ENCODE peak calls at places on chromosomes 7 and 10, in four cellular contexts. One of them, this sample, is unnamed.

GRCh38 chr7:26036092-26036491 is 115.9 kb upstream of the NFE2L3 start:
- DNase-seq in glutamatergic neuron: no peak
- DNase-seq in activated CD8-positive, alpha-beta memory T cell treated with anti-CD3 and anti-CD28 coated beads for 24 hours: no peak
- DNase-seq in stimulated activated CD4-positive, alpha-beta T cell treated with anti-CD3 and anti-CD28 coated beads, Interleukin-1b, Interleukin-23, amount 100 ng/mL, for 4 hours: no peak
- DNase-seq in this sample: no peak

GRCh38 chr10:73577788-73578187 is 13.4 kb downstream of the USP54 start:
- DNase-seq in activated CD8-positive, alpha-beta memory T cell treated with anti-CD3 and anti-CD28 coated beads for 24 hours: no peak
- DNase-seq in stimulated activated CD4-positive, alpha-beta T cell treated with anti-CD3 and anti-CD28 coated beads, Interleukin-1b, Interleukin-23, amount 100 ng/mL, for 4 hours: no peak
- DNase-seq in glutamatergic neuron: no peak
- DNase-seq in this sample: no peak

GRCh38 chr7:132130497-132130896 is 445.8 kb downstream of the PLXNA4 start:
- DNase-seq in activated CD8-positive, alpha-beta memory T cell treated with anti-CD3 and anti-CD28 coated beads for 24 hours: no peak
- DNase-seq in stimulated activated CD4-positive, alpha-beta T cell treated with anti-CD3 and anti-CD28 coated beads, Interleukin-1b, Interleukin-23, amount 100 ng/mL, for 4 hours: no peak
- DNase-seq in glutamatergic neuron: no peak
- DNase-seq in this sample: no peak

GRCh38 chr10:119655566-119656001 is 4.4 kb downstream of the BAG3 start:
- DNase-seq in stimulated activated CD4-positive, alpha-beta T cell treated with anti-CD3 and anti-CD28 coated beads, Interleukin-1b, Interleukin-23, amount 100 ng/mL, for 4 hours: no peak
- DNase-seq in activated CD8-positive, alpha-beta memory T cell treated with anti-CD3 and anti-CD28 coated beads for 24 hours: no peak
- DNase-seq in glutamatergic neuron: no peak
- DNase-seq in this sample: peak

GRCh38 chr7:36215017-36215621 is 62.1 kb downstream of the EEPD1 start:
- DNase-seq in glutamatergic neuron: no peak
- DNase-seq in activated CD8-positive, alpha-beta memory T cell treated with anti-CD3 and anti-CD28 coated beads for 24 hours: no peak
- DNase-seq in stimulated activated CD4-positive, alpha-beta T cell treated with anti-CD3 and anti-CD28 coated beads, Interleukin-1b, Interleukin-23, amount 100 ng/mL, for 4 hours: no peak
- DNase-seq in this sample: no peak

GRCh38 chr10:34789993-34790506 is 25.0 kb downstream of the PARD3 start:
- DNase-seq in stimulated activated CD4-positive, alpha-beta T cell treated with anti-CD3 and anti-CD28 coated beads, Interleukin-1b, Interleukin-23, amount 100 ng/mL, for 4 hours: no peak
- DNase-seq in activated CD8-positive, alpha-beta memory T cell treated with anti-CD3 and anti-CD28 coated beads for 24 hours: no peak
- DNase-seq in glutamatergic neuron: no peak
- DNase-seq in this sample: no peak

GRCh38 chr10:97762816-97763215 is 9.0 kb downstream of the SFRP5 start:
- DNase-seq in glutamatergic neuron: no peak
- DNase-seq in stimulated activated CD4-positive, alpha-beta T cell treated with anti-CD3 and anti-CD28 coated beads, Interleukin-1b, Interleukin-23, amount 100 ng/mL, for 4 hours: no peak
- DNase-seq in activated CD8-positive, alpha-beta memory T cell treated with anti-CD3 and anti-CD28 coated beads for 24 hours: no peak
- DNase-seq in this sample: no peak

GRCh38 chr7:28629216-28629848 is 217.0 kb downstream of the CREB5 start:
- DNase-seq in glutamatergic neuron: no peak
- DNase-seq in stimulated activated CD4-positive, alpha-beta T cell treated with anti-CD3 and anti-CD28 coated beads, Interleukin-1b, Interleukin-23, amount 100 ng/mL, for 4 hours: no peak
- DNase-seq in activated CD8-positive, alpha-beta memory T cell treated with anti-CD3 and anti-CD28 coated beads for 24 hours: no peak
- DNase-seq in this sample: no peak

GRCh38 chr10:60806951-60807350 is 28.7 kb downstream of the CDK1 start:
- DNase-seq in stimulated activated CD4-positive, alpha-beta T cell treated with anti-CD3 and anti-CD28 coated beads, Interleukin-1b, Interleukin-23, amount 100 ng/mL, for 4 hours: no peak
- DNase-seq in activated CD8-positive, alpha-beta memory T cell treated with anti-CD3 and anti-CD28 coated beads for 24 hours: no peak
- DNase-seq in glutamatergic neuron: no peak
- DNase-seq in this sample: no peak

GRCh38 chr7:14988941-14989340 is 86.4 kb upstream of the DGKB start:
- DNase-seq in stimulated activated CD4-positive, alpha-beta T cell treated with anti-CD3 and anti-CD28 coated beads, Interleukin-1b, Interleukin-23, amount 100 ng/mL, for 4 hours: no peak
- DNase-seq in activated CD8-positive, alpha-beta memory T cell treated with anti-CD3 and anti-CD28 coated beads for 24 hours: no peak
- DNase-seq in glutamatergic neuron: no peak
- DNase-seq in this sample: no peak

GRCh38 chr7:22457471-22457870 is 42.5 kb downstream of the STEAP1B start:
- DNase-seq in stimulated activated CD4-positive, alpha-beta T cell treated with anti-CD3 and anti-CD28 coated beads, Interleukin-1b, Interleukin-23, amount 100 ng/mL, for 4 hours: no peak
- DNase-seq in activated CD8-positive, alpha-beta memory T cell treated with anti-CD3 and anti-CD28 coated beads for 24 hours: no peak
- DNase-seq in glutamatergic neuron: no peak
- DNase-seq in this sample: no peak

GRCh38 chr7:38751416-38751815 is 120.2 kb upstream of the AMPH start:
- DNase-seq in stimulated activated CD4-positive, alpha-beta T cell treated with anti-CD3 and anti-CD28 coated beads, Interleukin-1b, Interleukin-23, amount 100 ng/mL, for 4 hours: no peak
- DNase-seq in glutamatergic neuron: no peak
- DNase-seq in activated CD8-positive, alpha-beta memory T cell treated with anti-CD3 and anti-CD28 coated beads for 24 hours: no peak
- DNase-seq in this sample: no peak

GRCh38 chr10:28677889-28678686 is 767 bp downstream of the BAMBI start:
- DNase-seq in activated CD8-positive, alpha-beta memory T cell treated with anti-CD3 and anti-CD28 coated beads for 24 hours: peak
- DNase-seq in glutamatergic neuron: peak
- DNase-seq in stimulated activated CD4-positive, alpha-beta T cell treated with anti-CD3 and anti-CD28 coated beads, Interleukin-1b, Interleukin-23, amount 100 ng/mL, for 4 hours: peak
- DNase-seq in this sample: no peak

GRCh38 chr10:770975-771374 is 81.5 kb upstream of the DIP2C start:
- DNase-seq in glutamatergic neuron: no peak
- DNase-seq in activated CD8-positive, alpha-beta memory T cell treated with anti-CD3 and anti-CD28 coated beads for 24 hours: no peak
- DNase-seq in stimulated activated CD4-positive, alpha-beta T cell treated with anti-CD3 and anti-CD28 coated beads, Interleukin-1b, Interleukin-23, amount 100 ng/mL, for 4 hours: no peak
- DNase-seq in this sample: no peak

GRCh38 chr7:89495704-89496103 is 658.6 kb upstream of the STEAP1 start:
- DNase-seq in glutamatergic neuron: no peak
- DNase-seq in stimulated activated CD4-positive, alpha-beta T cell treated with anti-CD3 and anti-CD28 coated beads, Interleukin-1b, Interleukin-23, amount 100 ng/mL, for 4 hours: no peak
- DNase-seq in activated CD8-positive, alpha-beta memory T cell treated with anti-CD3 and anti-CD28 coated beads for 24 hours: no peak
- DNase-seq in this sample: no peak

GRCh38 chr7:985915-986741 is 3.1 kb downstream of the CYP2W1 start:
- DNase-seq in stimulated activated CD4-positive, alpha-beta T cell treated with anti-CD3 and anti-CD28 coated beads, Interleukin-1b, Interleukin-23, amount 100 ng/mL, for 4 hours: no peak
- DNase-seq in glutamatergic neuron: no peak
- DNase-seq in activated CD8-positive, alpha-beta memory T cell treated with anti-CD3 and anti-CD28 coated beads for 24 hours: no peak
- DNase-seq in this sample: no peak

GRCh38 chr7:137958593-137959431 is 43.1 kb downstream of the CREB3L2 start:
- DNase-seq in stimulated activated CD4-positive, alpha-beta T cell treated with anti-CD3 and anti-CD28 coated beads, Interleukin-1b, Interleukin-23, amount 100 ng/mL, for 4 hours: no peak
- DNase-seq in activated CD8-positive, alpha-beta memory T cell treated with anti-CD3 and anti-CD28 coated beads for 24 hours: no peak
- DNase-seq in glutamatergic neuron: no peak
- DNase-seq in this sample: no peak

GRCh38 chr10:3886666-3887251 is 101.8 kb upstream of the KLF6 start:
- DNase-seq in activated CD8-positive, alpha-beta memory T cell treated with anti-CD3 and anti-CD28 coated beads for 24 hours: no peak
- DNase-seq in stimulated activated CD4-positive, alpha-beta T cell treated with anti-CD3 and anti-CD28 coated beads, Interleukin-1b, Interleukin-23, amount 100 ng/mL, for 4 hours: no peak
- DNase-seq in glutamatergic neuron: no peak
- DNase-seq in this sample: no peak

GRCh38 chr7:16616542-16616941 is 29.0 kb downstream of the ANKMY2 start:
- DNase-seq in glutamatergic neuron: no peak
- DNase-seq in stimulated activated CD4-positive, alpha-beta T cell treated with anti-CD3 and anti-CD28 coated beads, Interleukin-1b, Interleukin-23, amount 100 ng/mL, for 4 hours: no peak
- DNase-seq in activated CD8-positive, alpha-beta memory T cell treated with anti-CD3 and anti-CD28 coated beads for 24 hours: no peak
- DNase-seq in this sample: no peak

GRCh38 chr10:33325929-33326328 is 8.5 kb downstream of the NRP1 start:
- DNase-seq in stimulated activated CD4-positive, alpha-beta T cell treated with anti-CD3 and anti-CD28 coated beads, Interleukin-1b, Interleukin-23, amount 100 ng/mL, for 4 hours: no peak
- DNase-seq in glutamatergic neuron: no peak
- DNase-seq in activated CD8-positive, alpha-beta memory T cell treated with anti-CD3 and anti-CD28 coated beads for 24 hours: no peak
- DNase-seq in this sample: no peak

GRCh38 chr10:129410688-129411087 is 56.4 kb upstream of the MGMT start:
- DNase-seq in stimulated activated CD4-positive, alpha-beta T cell treated with anti-CD3 and anti-CD28 coated beads, Interleukin-1b, Interleukin-23, amount 100 ng/mL, for 4 hours: no peak
- DNase-seq in activated CD8-positive, alpha-beta memory T cell treated with anti-CD3 and anti-CD28 coated beads for 24 hours: no peak
- DNase-seq in glutamatergic neuron: no peak
- DNase-seq in this sample: no peak

GRCh38 chr7:5491251-5492044 is 67.8 kb upstream of the TNRC18 start:
- DNase-seq in glutamatergic neuron: peak
- DNase-seq in activated CD8-positive, alpha-beta memory T cell treated with anti-CD3 and anti-CD28 coated beads for 24 hours: no peak
- DNase-seq in stimulated activated CD4-positive, alpha-beta T cell treated with anti-CD3 and anti-CD28 coated beads, Interleukin-1b, Interleukin-23, amount 100 ng/mL, for 4 hours: no peak
- DNase-seq in this sample: no peak

GRCh38 chr10:61971016-61971350 is 69.5 kb downstream of the ARID5B start:
- DNase-seq in stimulated activated CD4-positive, alpha-beta T cell treated with anti-CD3 and anti-CD28 coated beads, Interleukin-1b, Interleukin-23, amount 100 ng/mL, for 4 hours: no peak
- DNase-seq in glutamatergic neuron: no peak
- DNase-seq in activated CD8-positive, alpha-beta memory T cell treated with anti-CD3 and anti-CD28 coated beads for 24 hours: no peak
- DNase-seq in this sample: no peak

GRCh38 chr10:33913194-33913593 is 578.7 kb upstream of the NRP1 start:
- DNase-seq in stimulated activated CD4-positive, alpha-beta T cell treated with anti-CD3 and anti-CD28 coated beads, Interleukin-1b, Interleukin-23, amount 100 ng/mL, for 4 hours: no peak
- DNase-seq in glutamatergic neuron: no peak
- DNase-seq in activated CD8-positive, alpha-beta memory T cell treated with anti-CD3 and anti-CD28 coated beads for 24 hours: no peak
- DNase-seq in this sample: no peak

GRCh38 chr7:6691609-6692106 is 15.1 kb downstream of the ZNF12 start:
- DNase-seq in stimulated activated CD4-positive, alpha-beta T cell treated with anti-CD3 and anti-CD28 coated beads, Interleukin-1b, Interleukin-23, amount 100 ng/mL, for 4 hours: no peak
- DNase-seq in activated CD8-positive, alpha-beta memory T cell treated with anti-CD3 and anti-CD28 coated beads for 24 hours: no peak
- DNase-seq in glutamatergic neuron: no peak
- DNase-seq in this sample: no peak

This sample was measured in activated CD4-positive, alpha-beta T cell treated with anti-CD3 and anti-CD28 coated beads for 1 hour.